ENCODE peak calls at places on chromosomes 11 and 22, in seven cellular contexts. D is adrenal gland, K is stomach, U is tibial nerve, Y is breast epithelium, N is uterus, M is upper lobe of left lung. O is an unnamed sample.

GRCh38 chr11:75492181-75492820 is 33.4 kb downstream of the GDPD5 start:
- DNase-seq in K (peak), Y (no peak), D (no peak), M (no peak), N (no peak), U (no peak), O (no peak)

GRCh38 chr11:119322360-119322739 is 5.4 kb upstream of the MCAM start:
- DNase-seq in U (no peak), M (no peak), Y (no peak), K (no peak), D (no peak), N (no peak), O (no peak)

GRCh38 chr11:45930031-45930794 is 7.8 kb downstream of the LARGE2 start:
- DNase-seq in Y (no peak), N (no peak), D (peak), U (no peak), K (peak), M (peak), O (peak)

GRCh38 chr22:49006207-49007012 is 821.3 kb downstream of the BRD1 start:
- DNase-seq in M (no peak), Y (no peak), D (peak), U (no peak), K (peak), N (no peak), O (peak)

GRCh38 chr11:107898270-107898669 is 30.0 kb upstream of the RAB39A start:
- DNase-seq in Y (no peak), D (no peak), N (no peak), U (no peak), K (no peak), M (no peak), O (no peak)

GRCh38 chr11:72041364-72042058 is 38.8 kb downstream of the NUMA1 start:
- DNase-seq in Y (peak), N (peak), K (peak), U (peak), M (peak), D (peak), O (peak)

GRCh38 chr11:3111919-3112690 is 53.0 kb downstream of the OSBPL5 start:
- DNase-seq in K (no peak), U (no peak), Y (no peak), N (no peak), D (no peak), M (no peak), O (no peak)

GRCh38 chr11:569273-569885 is 6.9 kb upstream of the PHRF1 start:
- DNase-seq in N (no peak), Y (no peak), M (peak), K (peak), D (no peak), U (no peak), O (no peak)

GRCh38 chr11:26442131-26442530 is 110.2 kb downstream of the ANO3 start:
- DNase-seq in M (no peak), N (no peak), K (no peak), Y (no peak), U (no peak), D (no peak), O (no peak)

GRCh38 chr11:45857834-45858492 is 10.7 kb downstream of the CRY2 start:
- DNase-seq in D (peak), K (peak), N (peak), M (no peak), U (peak), Y (peak), O (no peak)

GRCh38 chr22:40190501-40190900 is 12.8 kb downstream of the TNRC6B start:
- DNase-seq in D (no peak), N (no peak), M (no peak), U (no peak), Y (no peak), K (peak), O (no peak)

GRCh38 chr22:21972806-21973205 is 9.8 kb downstream of the TOP3B start:
- DNase-seq in D (no peak), K (no peak), M (peak), Y (no peak), N (no peak), U (no peak), O (no peak)
- TF ChIP-seq POLR2A in D (no peak), K (no peak), M (no peak), Y (no peak), N (no peak), U (no peak), O (no peak)

GRCh38 chr11:85664561-85665481 is at the start of gene CREBZF:
- DNase-seq in D (peak), Y (peak), M (peak), N (peak), U (peak), K (peak), O (peak)
- TF ChIP-seq POLR2A in D (peak), Y (peak), M (peak), N (peak), U (peak), K (peak), O (peak)

GRCh38 chr22:23772315-23773246 is at the start of gene MMP11:
- DNase-seq in Y (no peak), K (peak), N (peak), U (peak), M (peak), D (no peak), O (no peak)
- TF ChIP-seq POLR2A in Y (no peak), K (no peak), N (no peak), U (no peak), M (no peak), D (no peak), O (no peak)

GRCh38 chr11:65497141-65498041 is 1.5 kb upstream of the MALAT1 start:
- DNase-seq in N (peak), D (peak), K (peak), M (peak), U (peak), Y (peak), O (peak)

GRCh38 chr11:65499713-65500261 is 942 bp downstream of the MALAT1 start:
- DNase-seq in U (no peak), D (no peak), M (no peak), N (no peak), K (no peak), Y (no peak), O (no peak)

GRCh38 chr11:65498977-65499712 is at the start of gene MALAT1:
- DNase-seq in Y (peak), U (peak), M (peak), K (peak), N (peak), D (peak), O (no peak)

GRCh38 chr11:65498727-65498976 is 193 bp upstream of the MALAT1 start:
- DNase-seq in K (no peak), D (no peak), Y (no peak), N (no peak), M (no peak), U (no peak), O (no peak)

GRCh38 chr11:65498042-65498726 is 661 bp upstream of the MALAT1 start:
- DNase-seq in N (no peak), M (peak), U (peak), Y (no peak), K (peak), D (peak), O (no peak)
- TF ChIP-seq POLR2A in N (peak), M (no peak), U (no peak), Y (no peak), K (no peak), D (peak), O (no peak)

GRCh38 chr22:24555496-24556253 is at the start of gene SNRPD3:
- DNase-seq in K (peak), U (peak), Y (peak), D (peak), M (peak), N (peak), O (peak)
- TF ChIP-seq POLR2A in K (no peak), U (peak), Y (peak), D (peak), M (peak), N (peak), O (peak)

GRCh38 chr22:22159384-22159783 is 85.2 kb upstream of the VPREB1 start:
- DNase-seq in Y (no peak), D (no peak), U (no peak), K (no peak), N (no peak), M (no peak), O (no peak)

GRCh38 chr22:22158207-22158816 is 86.3 kb upstream of the VPREB1 start:
- DNase-seq in N (no peak), U (no peak), Y (no peak), K (no peak), D (no peak), M (no peak), O (no peak)

GRCh38 chr22:22164541-22165272 is 79.9 kb upstream of the VPREB1 start:
- DNase-seq in K (no peak), N (no peak), U (no peak), Y (no peak), D (no peak), M (no peak), O (no peak)

GRCh38 chr22:22158965-22159364 is 85.6 kb upstream of the VPREB1 start:
- DNase-seq in U (no peak), K (no peak), N (no peak), M (no peak), Y (no peak), D (no peak), O (no peak)

DNA sequence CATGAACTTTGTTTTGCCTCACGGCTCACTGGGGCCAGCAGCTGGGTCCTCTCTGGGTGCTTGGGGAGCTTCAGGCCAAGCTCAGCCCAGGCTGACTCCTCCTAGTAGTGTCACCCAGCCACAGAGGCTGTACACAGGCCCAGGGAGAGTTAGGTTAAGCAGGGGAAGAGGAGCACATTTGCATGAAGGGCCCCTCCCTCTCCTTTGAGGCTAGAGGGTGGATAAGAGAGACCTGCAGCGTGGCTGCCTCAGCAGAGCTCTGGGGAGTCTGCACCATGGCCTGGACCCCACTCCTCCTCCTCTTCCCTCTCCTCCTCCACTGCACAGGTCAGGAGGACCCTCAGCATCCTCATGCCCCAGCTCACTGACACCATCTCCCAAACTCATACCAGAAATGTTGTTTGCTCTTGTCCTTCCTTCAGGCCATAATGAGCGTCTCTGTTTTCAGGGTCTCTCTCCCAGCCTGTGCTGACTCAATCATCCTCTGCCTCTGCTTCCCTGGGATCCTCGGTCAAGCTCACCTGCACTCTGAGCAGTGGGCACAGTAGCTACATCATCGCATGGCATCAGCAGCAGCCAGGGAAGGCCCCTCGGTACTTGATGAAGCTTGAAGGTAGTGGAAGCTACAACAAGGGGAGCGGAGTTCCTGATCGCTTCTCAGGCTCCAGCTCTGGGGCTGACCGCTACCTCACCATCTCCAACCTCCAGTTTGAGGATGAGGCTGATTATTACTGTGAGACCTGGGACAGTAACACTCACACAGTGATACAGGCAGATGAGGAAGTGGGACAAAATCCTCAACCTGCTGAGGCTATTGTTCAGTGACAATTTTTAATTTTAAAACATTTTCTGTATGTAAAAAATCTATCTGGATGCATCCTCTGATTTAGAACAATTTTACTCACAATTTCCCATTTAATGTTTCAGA is 82.4 kb upstream of the VPREB1 start:
- DNase-seq in N (no peak), K (no peak), U (no peak), M (no peak), Y (no peak), D (no peak), O (no peak)
- TF ChIP-seq POLR2A in N (no peak), K (no peak), U (no peak), M (no peak), Y (no peak), D (no peak), O (no peak)

DNA sequence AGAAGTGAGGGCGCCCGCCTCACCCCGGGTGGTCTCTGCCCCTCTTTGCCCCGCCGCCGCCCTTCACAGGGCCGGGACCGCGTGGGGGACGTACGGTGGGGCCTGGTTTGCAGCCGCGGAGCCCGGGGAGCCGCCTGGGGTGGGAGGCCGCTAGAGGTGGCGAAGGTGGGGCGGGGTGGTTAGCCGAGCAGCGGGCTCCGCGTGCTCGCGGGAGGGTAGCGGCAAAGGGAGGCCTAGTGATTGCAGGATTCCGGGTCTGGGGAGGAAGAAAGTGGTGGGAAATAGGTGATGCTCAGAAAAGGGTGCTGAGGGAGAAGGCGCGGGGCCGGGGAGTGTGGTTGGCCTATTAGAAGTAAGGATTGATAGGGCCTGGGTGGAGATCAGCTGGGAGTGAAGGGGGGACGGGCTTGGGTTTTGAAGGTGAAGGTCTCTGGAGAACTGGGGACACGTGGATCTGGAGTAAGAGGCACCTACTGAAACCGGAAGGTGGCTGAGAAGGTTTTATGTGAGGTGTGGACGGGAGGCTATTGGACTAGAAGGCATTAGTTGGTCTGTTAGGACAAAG is 571 bp downstream of the FAR1 start:
- DNase-seq in K (peak), M (no peak), N (no peak), Y (no peak), D (peak), U (peak), O (no peak)
- TF ChIP-seq POLR2A in K (no peak), M (no peak), N (no peak), Y (no peak), D (no peak), U (no peak), O (no peak)

GRCh38 chr22:37229805-37230672 is 14.0 kb downstream of the RAC2 start:
- DNase-seq in D (no peak), U (no peak), Y (no peak), M (no peak), K (peak), N (no peak), O (no peak)

GRCh38 chr22:37231406-37232139 is 12.5 kb downstream of the RAC2 start:
- DNase-seq in D (no peak), N (no peak), U (no peak), K (no peak), M (no peak), Y (no peak), O (no peak)

GRCh38 chr22:37228106-37229011 is 15.7 kb downstream of the RAC2 start:
- DNase-seq in N (no peak), Y (no peak), K (no peak), U (no peak), D (no peak), M (no peak), O (no peak)

GRCh38 chr22:37230673-37231405 is 13.2 kb downstream of the RAC2 start:
- DNase-seq in U (no peak), M (no peak), Y (no peak), K (no peak), D (no peak), N (no peak), O (no peak)

GRCh38 chr22:37229012-37229804 is 14.9 kb downstream of the RAC2 start:
- DNase-seq in U (no peak), D (peak), M (no peak), Y (no peak), N (no peak), K (no peak), O (no peak)
- TF ChIP-seq POLR2A in U (no peak), D (no peak), M (no peak), Y (no peak), N (no peak), K (no peak), O (no peak)

DNA sequence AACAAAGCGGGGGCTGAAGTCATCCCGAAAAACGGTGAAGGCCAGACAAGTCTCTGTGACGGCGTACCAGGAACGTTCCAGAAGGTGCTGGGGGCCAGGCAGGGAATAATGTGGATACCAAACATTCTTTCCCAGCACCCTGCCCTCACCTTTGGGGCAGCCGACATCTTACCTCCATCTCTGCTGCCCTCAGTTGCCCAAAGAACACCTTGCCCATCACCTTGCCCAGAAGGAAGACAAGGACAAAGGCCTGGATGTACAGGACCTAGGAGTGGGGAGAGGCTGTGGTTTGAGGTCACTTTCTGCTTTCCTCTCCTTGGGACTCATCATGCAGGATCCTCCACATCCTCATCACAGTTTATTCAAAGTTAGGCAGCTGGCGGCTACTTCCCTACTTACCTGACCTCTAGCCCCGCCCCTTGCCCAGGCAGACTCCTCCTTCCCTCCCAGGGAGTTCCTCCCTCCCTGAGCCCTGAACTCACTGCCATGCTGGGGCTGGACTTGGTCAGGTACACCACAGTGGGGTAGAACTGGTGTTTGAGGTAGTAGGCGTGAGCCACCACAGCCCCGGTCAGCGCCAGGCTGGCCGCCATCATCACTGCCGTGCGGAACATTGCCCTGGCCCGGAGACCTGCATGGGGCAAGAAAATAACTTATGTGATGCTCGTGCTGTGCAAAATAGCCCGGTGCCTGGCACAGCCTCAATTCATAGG is 1.2 kb downstream of the SYVN1 start:
- DNase-seq in U (no peak), N (peak), Y (peak), D (peak), K (peak), M (peak), O (no peak)
- TF ChIP-seq POLR2A in U (no peak), N (no peak), Y (no peak), D (no peak), K (no peak), M (no peak), O (no peak)

DNA sequence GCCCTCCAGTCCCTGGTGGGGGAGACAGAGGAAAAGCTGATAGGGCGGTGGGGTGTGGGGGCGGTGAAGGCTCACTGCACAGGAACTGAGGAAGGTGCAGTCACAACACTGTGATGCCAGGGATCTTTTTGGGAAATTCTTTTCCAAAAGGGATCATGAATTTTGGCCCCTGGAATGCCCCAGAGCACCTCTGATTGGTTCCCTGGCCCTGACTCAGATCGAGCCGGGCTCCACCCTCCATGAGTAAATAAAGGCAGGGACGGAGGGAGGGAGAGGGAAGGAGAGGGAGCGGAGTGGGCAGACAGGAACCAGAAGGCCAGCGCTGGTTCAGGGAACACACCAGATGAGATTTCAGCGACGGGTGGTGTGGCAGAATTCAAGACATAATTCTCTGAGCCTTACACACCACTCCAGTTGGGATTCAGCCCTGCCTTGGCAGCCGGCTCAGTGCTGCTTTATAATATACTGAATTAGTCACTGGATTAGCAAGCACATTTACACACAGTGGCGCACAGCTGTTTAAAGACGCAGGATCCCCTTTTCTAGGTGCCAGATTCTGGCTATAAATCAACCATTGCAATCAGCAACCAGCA is 80.3 kb downstream of the ETS1 start:
- DNase-seq in M (no peak), D (peak), K (peak), N (peak), Y (peak), U (peak), O (no peak)
- TF ChIP-seq POLR2A in M (peak), D (no peak), K (no peak), N (peak), Y (no peak), U (peak), O (peak)

O was measured in vagina.